ENCODE peak calls at places on chromosomes 3 and 15, in six cellular contexts. C is A549, X is K562, U is GM12878, V is HepG2, W is SK-N-SH. D is an unnamed sample.

GRCh38 chr15:70509282-70510272 is 253.8 kb downstream of the UACA start:
- DNase-seq in C (no peak), X (no peak), U (no peak), V (no peak), W (no peak), D (no peak)

GRCh38 chr3:124951511-124952390 is 17.2 kb upstream of the MUC13 start:
- DNase-seq in C (no peak), X (no peak), U (no peak), V (no peak), W (no peak), D (peak; percentile 93)

GRCh38 chr15:63523306-63523990 is 19.1 kb downstream of the USP3 start:
- DNase-seq in C (no peak), X (no peak), U (no peak), V (no peak), W (no peak), D (peak; percentile 50)

GRCh38 chr15:93587046-93587445 is 498.0 kb upstream of the RGMA start:
- DNase-seq in C (no peak), X (no peak), U (no peak), V (no peak), W (peak; percentile 48), D (no peak)

GRCh38 chr3:143751643-143752178 is 96.6 kb downstream of the SLC9A9 start:
- DNase-seq in C (no peak), X (no peak), U (peak; percentile 24), V (no peak), W (no peak), D (no peak)

GRCh38 chr3:55162031-55162784 is 234.3 kb upstream of the LRTM1 start:
- DNase-seq in C (no peak), X (no peak), U (peak; percentile 19), V (no peak), W (no peak), D (peak; percentile 82)

GRCh38 chr3:109553573-109554371 is 216.4 kb upstream of the DPPA4 start:
- DNase-seq in C (no peak), X (no peak), U (no peak), V (no peak), W (no peak), D (peak; percentile 18)

GRCh38 chr3:141660598-141660947 is 77.5 kb upstream of the RNF7 start:
- DNase-seq in C (no peak), X (no peak), U (no peak), V (no peak), W (no peak), D (peak; percentile 14)

GRCh38 chr3:195863121-195864061 is 45.0 kb downstream of the TNK2 start:
- DNase-seq in C (peak; percentile 79), X (peak; percentile 91), U (no peak), V (peak; percentile 60), W (peak; percentile 94), D (peak; percentile 89)

GRCh38 chr15:92958105-92958504 is 58.0 kb downstream of the CHD2 start:
- DNase-seq in C (no peak), X (no peak), U (no peak), V (no peak), W (no peak), D (peak; percentile 39)

GRCh38 chr3:113211370-113212154 is at the start of gene BOC:
- DNase-seq in C (peak; percentile 43), X (no peak), U (no peak), V (no peak), W (peak; percentile 76), D (peak; percentile 68)

GRCh38 chr15:70093070-70093469 is 4.6 kb downstream of the TLE3 start:
- DNase-seq in C (no peak), X (no peak), U (no peak), V (peak; percentile 23), W (no peak), D (no peak)

GRCh38 chr15:77784361-77785292 is 151.9 kb upstream of the LINGO1 start:
- DNase-seq in C (peak; percentile 64), X (peak; percentile 70), U (no peak), V (peak; percentile 14), W (peak; percentile 62), D (no peak)

GRCh38 chr15:81254277-81255265 is 57.9 kb downstream of the IL16 start:
- DNase-seq in C (no peak), X (no peak), U (no peak), V (no peak), W (no peak), D (peak; percentile 59)

GRCh38 chr3:105022813-105023212 is 343.9 kb upstream of the ALCAM start:
- DNase-seq in C (no peak), X (no peak), U (no peak), V (no peak), W (no peak), D (no peak)

GRCh38 chr15:60913901-60914300 is 315.2 kb downstream of the RORA start:
- DNase-seq in C (no peak), X (no peak), U (no peak), V (no peak), W (no peak), D (no peak)

GRCh38 chr15:72271895-72272212 is 500 bp downstream of the PARP6 start:
- DNase-seq in C (peak; percentile 27), X (peak; percentile 44), U (no peak), V (no peak), W (no peak), D (peak; percentile 12)

GRCh38 chr15:90750186-90750585 is 33.0 kb downstream of the BLM start:
- DNase-seq in C (no peak), X (no peak), U (no peak), V (no peak), W (no peak), D (no peak)

GRCh38 chr3:178137831-178138230 is 398.4 kb upstream of the KCNMB2 start:
- DNase-seq in C (no peak), X (no peak), U (no peak), V (no peak), W (no peak), D (no peak)

GRCh38 chr3:36219398-36219797 is 160.9 kb upstream of the STAC start:
- DNase-seq in C (no peak), X (no peak), U (no peak), V (no peak), W (no peak), D (peak; percentile 3)

GRCh38 chr3:157369712-157370447 is 66.8 kb upstream of the PTX3 start:
- DNase-seq in C (peak; percentile 26), X (no peak), U (no peak), V (no peak), W (no peak), D (no peak)

GRCh38 chr3:38168151-38168987 is 3.0 kb downstream of the OXSR1 start:
- DNase-seq in C (no peak), X (no peak), U (no peak), V (no peak), W (no peak), D (peak; percentile 67)
- TF ChIP-seq RFX5 in C (no peak), X (no peak), U (no peak), V (no peak), W (no peak), D (no peak)

GRCh38 chr3:39220551-39221530 is 28.4 kb upstream of the XIRP1 start:
- DNase-seq in C (no peak), X (no peak), U (peak; percentile 40), V (no peak), W (no peak), D (no peak)
- TF ChIP-seq RFX5 in C (no peak), X (no peak), U (no peak), V (no peak), W (no peak), D (no peak)

GRCh38 chr3:136898549-136898948 is 36.5 kb downstream of the NCK1 start:
- DNase-seq in C (no peak), X (no peak), U (no peak), V (no peak), W (no peak), D (no peak)
- TF ChIP-seq RFX5 in C (no peak), X (no peak), U (no peak), V (no peak), W (no peak), D (no peak)

GRCh38 chr15:74635228-74635627 is 19.6 kb downstream of the CLK3 start:
- DNase-seq in C (peak; percentile 68), X (peak; percentile 83), U (no peak), V (peak; percentile 60), W (peak; percentile 74), D (peak; percentile 61)
- TF ChIP-seq RFX5 in C (no peak), X (no peak), U (no peak), V (no peak), W (no peak), D (no peak)

DNA sequence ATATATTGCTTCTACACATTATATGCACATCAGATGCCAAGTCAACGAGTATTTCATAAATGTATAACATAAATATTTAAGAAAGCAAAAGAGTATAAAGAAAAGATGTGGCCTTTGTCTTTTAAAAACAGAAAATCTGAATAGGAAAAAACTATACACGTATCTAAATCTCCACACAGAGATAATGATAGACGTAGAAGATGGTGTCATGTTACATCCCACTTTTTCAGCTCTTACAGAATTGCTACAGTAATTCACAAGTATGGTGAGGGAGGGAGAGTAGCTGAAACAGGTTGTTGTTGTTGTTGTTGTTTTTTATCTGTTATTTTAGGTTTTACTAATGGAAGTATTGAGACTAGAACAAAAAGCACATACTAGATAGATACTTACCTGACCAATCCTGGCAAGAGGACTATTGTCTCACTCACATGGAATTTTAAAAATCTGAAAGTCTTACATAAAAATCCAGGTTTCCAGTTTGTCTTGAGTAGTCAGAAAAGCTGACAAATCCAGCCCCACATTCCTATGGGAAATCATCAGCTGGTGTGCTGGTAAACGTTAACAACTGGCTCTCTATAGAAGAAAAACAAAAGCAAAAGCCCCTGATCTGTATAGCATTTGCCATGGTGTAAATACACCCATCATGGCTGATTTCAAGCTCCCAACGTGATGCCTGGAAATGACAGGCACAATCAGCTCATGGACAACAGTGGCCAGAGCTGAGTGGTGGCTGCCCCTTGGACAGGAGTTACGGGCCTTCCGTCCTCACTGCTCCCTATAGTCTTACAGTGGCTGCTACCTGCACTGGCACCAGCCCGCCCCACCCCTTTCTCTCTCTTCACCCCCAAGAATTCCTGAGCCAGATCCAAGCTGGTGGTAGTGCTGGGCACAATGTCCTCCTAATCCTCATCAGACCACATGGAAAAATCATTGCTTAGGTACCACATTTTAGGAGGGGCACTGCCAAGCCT is 47.4 kb upstream of the VGLL4 start:
- DNase-seq in C (no peak), X (no peak), U (no peak), V (peak; percentile 4), W (no peak), D (peak; percentile 50)
- TF ChIP-seq RFX5 in C (no peak), X (no peak), U (no peak), V (no peak), W (no peak), D (no peak)

DNA sequence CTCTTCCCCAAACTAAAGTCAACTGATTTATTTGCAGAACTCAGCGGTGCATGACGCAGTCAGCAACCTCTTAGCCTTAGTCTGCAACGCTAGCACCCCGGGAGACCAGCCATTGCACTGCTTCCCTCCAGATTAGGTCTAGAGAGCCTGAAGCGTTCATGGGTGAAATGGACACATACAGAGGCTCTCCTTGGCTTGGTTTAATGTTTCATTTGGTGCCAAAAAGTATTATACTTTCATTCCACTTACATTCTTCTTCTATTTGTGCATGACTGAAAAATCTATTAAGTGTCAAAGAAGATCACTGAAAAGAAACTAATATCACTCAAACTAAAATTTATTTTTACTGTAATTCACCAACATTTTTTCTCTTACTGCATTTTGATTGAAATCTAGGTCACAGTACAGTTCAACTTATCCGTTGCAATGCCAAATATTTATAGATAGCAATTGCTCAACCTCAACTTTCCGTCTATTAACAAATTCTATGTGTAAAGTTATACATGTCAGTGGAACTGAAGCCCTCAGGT is 116.2 kb downstream of the ROBO1 start:
- DNase-seq in C (peak; percentile 69), X (no peak), U (no peak), V (no peak), W (no peak), D (no peak)
- TF ChIP-seq RFX5 in C (no peak), X (no peak), U (no peak), V (no peak), W (no peak), D (no peak)

GRCh38 chr3:197737749-197738462 is 1.2 kb upstream of the RUBCN start:
- DNase-seq in C (no peak), X (peak; percentile 31), U (no peak), V (no peak), W (no peak), D (no peak)
- TF ChIP-seq RFX5 in C (no peak), X (no peak), U (no peak), V (no peak), W (no peak), D (no peak)